ENCODE peak calls at places on chromosomes 16 and 17, in nine cellular contexts. One of them, this sample, is unnamed.

GRCh38 chr17:27463235-27463677 is 7.0 kb downstream of the KSR1 start:
- DNase-seq in amniotic epithelial cell: no peak
- DNase-seq in SK-N-SH: no peak
- DNase-seq in stimulated activated CD4-positive, alpha-beta T cell treated with anti-CD3 and anti-CD28 coated beads, Interleukin-4, amount 100 ng/mL, for 48 hours: no peak
- DNase-seq in GM06990: no peak
- DNase-seq in H1: no peak
- DNase-seq in mesothelial cell of epicardium: no peak
- DNase-seq in adrenal gland: no peak
- DNase-seq in MM.1S: no peak
- DNase-seq in this sample: no peak

GRCh38 chr17:27296427-27296979 is 2.6 kb downstream of the WSB1 start:
- DNase-seq in GM06990: no peak
- DNase-seq in H1: no peak
- DNase-seq in SK-N-SH: no peak
- DNase-seq in adrenal gland: peak
- DNase-seq in amniotic epithelial cell: peak
- DNase-seq in MM.1S: no peak
- DNase-seq in stimulated activated CD4-positive, alpha-beta T cell treated with anti-CD3 and anti-CD28 coated beads, Interleukin-4, amount 100 ng/mL, for 48 hours: no peak
- DNase-seq in mesothelial cell of epicardium: no peak
- DNase-seq in this sample: no peak

GRCh38 chr17:47324224-47325020 is 667 bp downstream of the EFCAB13 start:
- DNase-seq in MM.1S: no peak
- DNase-seq in GM06990: peak
- DNase-seq in mesothelial cell of epicardium: no peak
- DNase-seq in SK-N-SH: no peak
- DNase-seq in H1: no peak
- DNase-seq in adrenal gland: peak
- DNase-seq in amniotic epithelial cell: peak
- DNase-seq in stimulated activated CD4-positive, alpha-beta T cell treated with anti-CD3 and anti-CD28 coated beads, Interleukin-4, amount 100 ng/mL, for 48 hours: peak
- DNase-seq in this sample: peak

GRCh38 chr17:75182569-75183436 is at the start of gene SUMO2:
- DNase-seq in stimulated activated CD4-positive, alpha-beta T cell treated with anti-CD3 and anti-CD28 coated beads, Interleukin-4, amount 100 ng/mL, for 48 hours: peak
- DNase-seq in H1: peak
- DNase-seq in amniotic epithelial cell: peak
- DNase-seq in MM.1S: peak
- DNase-seq in SK-N-SH: peak
- DNase-seq in mesothelial cell of epicardium: peak
- DNase-seq in GM06990: peak
- DNase-seq in adrenal gland: peak
- DNase-seq in this sample: peak

GRCh38 chr17:27810902-27811557 is 10.7 kb upstream of the NOS2 start:
- DNase-seq in amniotic epithelial cell: peak
- DNase-seq in mesothelial cell of epicardium: no peak
- DNase-seq in H1: no peak
- DNase-seq in MM.1S: no peak
- DNase-seq in adrenal gland: no peak
- DNase-seq in GM06990: no peak
- DNase-seq in SK-N-SH: no peak
- DNase-seq in stimulated activated CD4-positive, alpha-beta T cell treated with anti-CD3 and anti-CD28 coated beads, Interleukin-4, amount 100 ng/mL, for 48 hours: no peak
- DNase-seq in this sample: no peak

GRCh38 chr16:61233718-61234117 is 802.5 kb downstream of the CDH8 start:
- DNase-seq in GM06990: no peak
- DNase-seq in H1: no peak
- DNase-seq in mesothelial cell of epicardium: no peak
- DNase-seq in MM.1S: no peak
- DNase-seq in adrenal gland: no peak
- DNase-seq in SK-N-SH: no peak
- DNase-seq in amniotic epithelial cell: no peak
- DNase-seq in stimulated activated CD4-positive, alpha-beta T cell treated with anti-CD3 and anti-CD28 coated beads, Interleukin-4, amount 100 ng/mL, for 48 hours: no peak
- DNase-seq in this sample: no peak

GRCh38 chr16:29757950-29758466 is 12.2 kb upstream of the C16orf54 start:
- DNase-seq in adrenal gland: peak
- DNase-seq in H1: no peak
- DNase-seq in MM.1S: no peak
- DNase-seq in SK-N-SH: no peak
- DNase-seq in amniotic epithelial cell: peak
- DNase-seq in mesothelial cell of epicardium: no peak
- DNase-seq in stimulated activated CD4-positive, alpha-beta T cell treated with anti-CD3 and anti-CD28 coated beads, Interleukin-4, amount 100 ng/mL, for 48 hours: no peak
- DNase-seq in GM06990: no peak
- DNase-seq in this sample: no peak

GRCh38 chr17:21199311-21199710 is 14.7 kb downstream of the TMEM11 start:
- DNase-seq in GM06990: no peak
- DNase-seq in MM.1S: no peak
- DNase-seq in adrenal gland: no peak
- DNase-seq in H1: no peak
- DNase-seq in SK-N-SH: no peak
- DNase-seq in stimulated activated CD4-positive, alpha-beta T cell treated with anti-CD3 and anti-CD28 coated beads, Interleukin-4, amount 100 ng/mL, for 48 hours: no peak
- DNase-seq in amniotic epithelial cell: peak
- DNase-seq in mesothelial cell of epicardium: no peak
- DNase-seq in this sample: peak

GRCh38 chr16:10957771-10958486 is 13.6 kb downstream of the CLEC16A start:
- DNase-seq in adrenal gland: no peak
- DNase-seq in SK-N-SH: no peak
- DNase-seq in amniotic epithelial cell: peak
- DNase-seq in H1: no peak
- DNase-seq in mesothelial cell of epicardium: no peak
- DNase-seq in stimulated activated CD4-positive, alpha-beta T cell treated with anti-CD3 and anti-CD28 coated beads, Interleukin-4, amount 100 ng/mL, for 48 hours: no peak
- DNase-seq in MM.1S: no peak
- DNase-seq in GM06990: peak
- DNase-seq in this sample: no peak

GRCh38 chr16:57531635-57532220 is 4.6 kb downstream of the CCDC102A start:
- DNase-seq in GM06990: no peak
- DNase-seq in adrenal gland: no peak
- DNase-seq in H1: peak
- DNase-seq in stimulated activated CD4-positive, alpha-beta T cell treated with anti-CD3 and anti-CD28 coated beads, Interleukin-4, amount 100 ng/mL, for 48 hours: no peak
- DNase-seq in amniotic epithelial cell: no peak
- DNase-seq in MM.1S: no peak
- DNase-seq in SK-N-SH: peak
- DNase-seq in mesothelial cell of epicardium: no peak
- DNase-seq in this sample: no peak

GRCh38 chr17:30093463-30094147 is 23.0 kb upstream of the NSRP1 start:
- DNase-seq in GM06990: no peak
- DNase-seq in amniotic epithelial cell: peak
- DNase-seq in stimulated activated CD4-positive, alpha-beta T cell treated with anti-CD3 and anti-CD28 coated beads, Interleukin-4, amount 100 ng/mL, for 48 hours: peak
- DNase-seq in adrenal gland: peak
- DNase-seq in H1: peak
- DNase-seq in SK-N-SH: peak
- DNase-seq in MM.1S: peak
- DNase-seq in mesothelial cell of epicardium: peak
- DNase-seq in this sample: peak

GRCh38 chr17:50537721-50538548 is 5.4 kb downstream of the EPN3 start:
- DNase-seq in amniotic epithelial cell: no peak
- DNase-seq in H1: no peak
- DNase-seq in GM06990: no peak
- DNase-seq in stimulated activated CD4-positive, alpha-beta T cell treated with anti-CD3 and anti-CD28 coated beads, Interleukin-4, amount 100 ng/mL, for 48 hours: no peak
- DNase-seq in SK-N-SH: no peak
- DNase-seq in adrenal gland: no peak
- DNase-seq in mesothelial cell of epicardium: no peak
- DNase-seq in MM.1S: no peak
- DNase-seq in this sample: no peak

GRCh38 chr17:13297198-13297597 is 279.4 kb upstream of the ELAC2 start:
- DNase-seq in H1: no peak
- DNase-seq in SK-N-SH: no peak
- DNase-seq in adrenal gland: no peak
- DNase-seq in GM06990: no peak
- DNase-seq in stimulated activated CD4-positive, alpha-beta T cell treated with anti-CD3 and anti-CD28 coated beads, Interleukin-4, amount 100 ng/mL, for 48 hours: no peak
- DNase-seq in mesothelial cell of epicardium: no peak
- DNase-seq in MM.1S: no peak
- DNase-seq in amniotic epithelial cell: no peak
- DNase-seq in this sample: peak

GRCh38 chr16:57480754-57481230 is 5.5 kb downstream of the DOK4 start:
- DNase-seq in GM06990: no peak
- DNase-seq in MM.1S: no peak
- DNase-seq in mesothelial cell of epicardium: no peak
- DNase-seq in SK-N-SH: peak
- DNase-seq in stimulated activated CD4-positive, alpha-beta T cell treated with anti-CD3 and anti-CD28 coated beads, Interleukin-4, amount 100 ng/mL, for 48 hours: no peak
- DNase-seq in adrenal gland: no peak
- DNase-seq in H1: no peak
- DNase-seq in amniotic epithelial cell: no peak
- DNase-seq in this sample: no peak

GRCh38 chr17:82178499-82179290 is 33.9 kb downstream of the CCDC57 start:
- DNase-seq in GM06990: no peak
- DNase-seq in SK-N-SH: no peak
- DNase-seq in H1: no peak
- DNase-seq in adrenal gland: no peak
- DNase-seq in MM.1S: no peak
- DNase-seq in amniotic epithelial cell: no peak
- DNase-seq in stimulated activated CD4-positive, alpha-beta T cell treated with anti-CD3 and anti-CD28 coated beads, Interleukin-4, amount 100 ng/mL, for 48 hours: no peak
- DNase-seq in mesothelial cell of epicardium: no peak
- DNase-seq in this sample: no peak

GRCh38 chr17:57842280-57842679 is 7.6 kb downstream of the MRPS23 start:
- DNase-seq in adrenal gland: no peak
- DNase-seq in H1: no peak
- DNase-seq in mesothelial cell of epicardium: no peak
- DNase-seq in MM.1S: no peak
- DNase-seq in stimulated activated CD4-positive, alpha-beta T cell treated with anti-CD3 and anti-CD28 coated beads, Interleukin-4, amount 100 ng/mL, for 48 hours: no peak
- DNase-seq in GM06990: no peak
- DNase-seq in SK-N-SH: no peak
- DNase-seq in amniotic epithelial cell: no peak
- DNase-seq in this sample: no peak

GRCh38 chr16:30605148-30605547 is 5.0 kb downstream of the ZNF689 start:
- DNase-seq in SK-N-SH: no peak
- DNase-seq in H1: no peak
- DNase-seq in mesothelial cell of epicardium: no peak
- DNase-seq in stimulated activated CD4-positive, alpha-beta T cell treated with anti-CD3 and anti-CD28 coated beads, Interleukin-4, amount 100 ng/mL, for 48 hours: no peak
- DNase-seq in adrenal gland: peak
- DNase-seq in MM.1S: no peak
- DNase-seq in amniotic epithelial cell: no peak
- DNase-seq in GM06990: no peak
- DNase-seq in this sample: no peak

GRCh38 chr16:30032083-30032819 is 1.2 kb upstream of the TLCD3B start:
- DNase-seq in stimulated activated CD4-positive, alpha-beta T cell treated with anti-CD3 and anti-CD28 coated beads, Interleukin-4, amount 100 ng/mL, for 48 hours: peak
- DNase-seq in mesothelial cell of epicardium: peak
- DNase-seq in SK-N-SH: peak
- DNase-seq in adrenal gland: peak
- DNase-seq in MM.1S: peak
- DNase-seq in H1: peak
- DNase-seq in GM06990: no peak
- DNase-seq in amniotic epithelial cell: peak
- DNase-seq in this sample: peak

GRCh38 chr16:60107467-60107866 is 1373.4 kb upstream of the GOT2 start:
- DNase-seq in H1: no peak
- DNase-seq in mesothelial cell of epicardium: no peak
- DNase-seq in amniotic epithelial cell: no peak
- DNase-seq in adrenal gland: no peak
- DNase-seq in SK-N-SH: no peak
- DNase-seq in GM06990: no peak
- DNase-seq in MM.1S: no peak
- DNase-seq in stimulated activated CD4-positive, alpha-beta T cell treated with anti-CD3 and anti-CD28 coated beads, Interleukin-4, amount 100 ng/mL, for 48 hours: no peak
- DNase-seq in this sample: peak

GRCh38 chr17:8557176-8557806 is 73.2 kb downstream of the MYH10 start:
- DNase-seq in GM06990: no peak
- DNase-seq in amniotic epithelial cell: peak
- DNase-seq in H1: no peak
- DNase-seq in SK-N-SH: no peak
- DNase-seq in MM.1S: no peak
- DNase-seq in stimulated activated CD4-positive, alpha-beta T cell treated with anti-CD3 and anti-CD28 coated beads, Interleukin-4, amount 100 ng/mL, for 48 hours: no peak
- DNase-seq in adrenal gland: no peak
- DNase-seq in mesothelial cell of epicardium: no peak
- DNase-seq in this sample: no peak

GRCh38 chr16:12538667-12539081 is 265.0 kb downstream of the CPPED1 start:
- DNase-seq in H1: no peak
- DNase-seq in GM06990: no peak
- DNase-seq in SK-N-SH: peak
- DNase-seq in stimulated activated CD4-positive, alpha-beta T cell treated with anti-CD3 and anti-CD28 coated beads, Interleukin-4, amount 100 ng/mL, for 48 hours: no peak
- DNase-seq in amniotic epithelial cell: no peak
- DNase-seq in MM.1S: no peak
- DNase-seq in adrenal gland: no peak
- DNase-seq in mesothelial cell of epicardium: no peak
- DNase-seq in this sample: peak

GRCh38 chr17:1482686-1483445 is 9.6 kb downstream of the MYO1C start:
- DNase-seq in GM06990: no peak
- DNase-seq in H1: no peak
- DNase-seq in SK-N-SH: no peak
- DNase-seq in MM.1S: no peak
- DNase-seq in stimulated activated CD4-positive, alpha-beta T cell treated with anti-CD3 and anti-CD28 coated beads, Interleukin-4, amount 100 ng/mL, for 48 hours: no peak
- DNase-seq in adrenal gland: no peak
- DNase-seq in mesothelial cell of epicardium: no peak
- DNase-seq in amniotic epithelial cell: no peak
- DNase-seq in this sample: no peak

GRCh38 chr16:24117680-24118079 is 138.5 kb upstream of the CACNG3 start:
- DNase-seq in GM06990: no peak
- DNase-seq in amniotic epithelial cell: no peak
- DNase-seq in mesothelial cell of epicardium: no peak
- DNase-seq in MM.1S: no peak
- DNase-seq in adrenal gland: no peak
- DNase-seq in stimulated activated CD4-positive, alpha-beta T cell treated with anti-CD3 and anti-CD28 coated beads, Interleukin-4, amount 100 ng/mL, for 48 hours: no peak
- DNase-seq in H1: no peak
- DNase-seq in SK-N-SH: no peak
- DNase-seq in this sample: no peak